ENCODE peak calls at places on chromosomes 11 and 22, in four cellular contexts. One of them, this sample, is unnamed.

GRCh38 chr22:25386538-25386884 is 167.1 kb downstream of the CRYBB2 start:
- DNase-seq in uterus: no peak
- DNase-seq in SW 1271: no peak
- DNase-seq in kidney: no peak
- DNase-seq in this sample: no peak

GRCh38 chr22:41308544-41308947 is 7.2 kb downstream of the ZC3H7B start:
- DNase-seq in uterus: no peak
- DNase-seq in SW 1271: no peak
- DNase-seq in kidney: no peak
- DNase-seq in this sample: no peak

GRCh38 chr11:123719452-123719851 is 22.0 kb downstream of the ZNF202 start:
- DNase-seq in uterus: no peak
- DNase-seq in SW 1271: no peak
- DNase-seq in kidney: no peak
- DNase-seq in this sample: no peak

GRCh38 chr11:93100211-93100610 is 97.6 kb downstream of the SLC36A4 start:
- DNase-seq in uterus: no peak
- DNase-seq in SW 1271: no peak
- DNase-seq in kidney: no peak
- DNase-seq in this sample: no peak

GRCh38 chr22:45129703-45130524 is 33.8 kb upstream of the NUP50 start:
- DNase-seq in uterus: no peak
- DNase-seq in SW 1271: no peak
- DNase-seq in kidney: no peak
- DNase-seq in this sample: no peak

GRCh38 chr11:60544077-60544476 is 28.9 kb downstream of the MS4A13 start:
- DNase-seq in uterus: no peak
- DNase-seq in SW 1271: no peak
- DNase-seq in kidney: no peak
- DNase-seq in this sample: no peak

GRCh38 chr11:5679811-5680210 is 5.1 kb downstream of the TRIM5 start:
- DNase-seq in uterus: no peak
- DNase-seq in SW 1271: no peak
- DNase-seq in kidney: no peak
- DNase-seq in this sample: no peak

GRCh38 chr11:61871158-61871597 is 20.2 kb downstream of the FADS3 start:
- DNase-seq in uterus: peak
- DNase-seq in SW 1271: peak
- DNase-seq in kidney: peak
- DNase-seq in this sample: peak

GRCh38 chr11:131033151-131033651 is 116.9 kb upstream of the SNX19 start:
- DNase-seq in uterus: no peak
- DNase-seq in SW 1271: peak
- DNase-seq in kidney: peak
- DNase-seq in this sample: no peak

GRCh38 chr22:44362249-44363040 is 49.7 kb upstream of the SHISAL1 start:
- DNase-seq in uterus: peak
- DNase-seq in SW 1271: no peak
- DNase-seq in kidney: peak
- DNase-seq in this sample: no peak

GRCh38 chr22:49770454-49771265 is 57.0 kb downstream of the BRD1 start:
- DNase-seq in uterus: no peak
- DNase-seq in SW 1271: no peak
- DNase-seq in kidney: peak
- DNase-seq in this sample: no peak

GRCh38 chr11:112363527-112363926 is 102.9 kb upstream of the PLET1 start:
- DNase-seq in uterus: no peak
- DNase-seq in SW 1271: no peak
- DNase-seq in kidney: no peak
- DNase-seq in this sample: no peak

GRCh38 chr11:120326845-120327281 is 1.8 kb downstream of the TLCD5 start:
- DNase-seq in uterus: no peak
- DNase-seq in SW 1271: no peak
- DNase-seq in kidney: no peak
- DNase-seq in this sample: no peak

GRCh38 chr22:21443057-21443734 is 24.0 kb upstream of the TMEM191C start:
- DNase-seq in uterus: peak
- DNase-seq in SW 1271: no peak
- DNase-seq in kidney: peak
- DNase-seq in this sample: no peak

GRCh38 chr22:48449466-48450187 is 1378.0 kb downstream of the BRD1 start:
- DNase-seq in uterus: no peak
- DNase-seq in SW 1271: no peak
- DNase-seq in kidney: peak
- DNase-seq in this sample: no peak

GRCh38 chr22:50540352-50540751 is 5.3 kb upstream of the KLHDC7B start:
- DNase-seq in uterus: no peak
- DNase-seq in SW 1271: no peak
- DNase-seq in kidney: no peak
- DNase-seq in this sample: no peak

GRCh38 chr11:36702330-36703054 is 104.5 kb upstream of the RAG2 start:
- DNase-seq in uterus: no peak
- DNase-seq in SW 1271: peak
- DNase-seq in kidney: no peak
- DNase-seq in this sample: peak

GRCh38 chr22:19805821-19806212 is 45.2 kb downstream of the TBX1 start:
- DNase-seq in uterus: peak
- DNase-seq in SW 1271: no peak
- DNase-seq in kidney: peak
- DNase-seq in this sample: no peak

GRCh38 chr22:50182176-50183081 is 3.3 kb upstream of the TRABD start:
- DNase-seq in uterus: no peak
- DNase-seq in SW 1271: no peak
- DNase-seq in kidney: peak
- DNase-seq in this sample: no peak

GRCh38 chr11:10591741-10592140 is 23.3 kb upstream of the LYVE1 start:
- DNase-seq in uterus: no peak
- DNase-seq in SW 1271: no peak
- DNase-seq in kidney: no peak
- DNase-seq in this sample: no peak

GRCh38 chr11:64924910-64925284 is 408 bp downstream of the PPP2R5B start:
- DNase-seq in uterus: peak
- DNase-seq in SW 1271: no peak
- DNase-seq in kidney: no peak
- DNase-seq in this sample: peak

GRCh38 chr11:66363805-66364535 is 7.6 kb downstream of the SLC29A2 start:
- DNase-seq in uterus: no peak
- DNase-seq in SW 1271: no peak
- DNase-seq in kidney: no peak
- DNase-seq in this sample: peak

GRCh38 chr22:49964493-49965290 is 4.1 kb downstream of the PIM3 start:
- DNase-seq in uterus: peak
- DNase-seq in SW 1271: no peak
- DNase-seq in kidney: peak
- DNase-seq in this sample: peak

GRCh38 chr22:44400763-44401060 is 88.0 kb upstream of the SHISAL1 start:
- DNase-seq in uterus: no peak
- DNase-seq in SW 1271: no peak
- DNase-seq in kidney: no peak
- DNase-seq in this sample: no peak

GRCh38 chr11:45906965-45907591 is at the start of gene FREY1:
- DNase-seq in uterus: no peak
- DNase-seq in SW 1271: no peak
- DNase-seq in kidney: no peak
- DNase-seq in this sample: no peak

GRCh38 chr11:74849525-74850391 is 99.1 kb downstream of the XRRA1 start:
- DNase-seq in uterus: no peak
- DNase-seq in SW 1271: no peak
- DNase-seq in kidney: no peak
- DNase-seq in this sample: no peak

GRCh38 chr11:46387919-46388618 is 3.5 kb downstream of the CHRM4 start:
- DNase-seq in uterus: no peak
- DNase-seq in SW 1271: no peak
- DNase-seq in kidney: no peak
- DNase-seq in this sample: no peak

GRCh38 chr11:111878385-111878765 is 590 bp downstream of the FDXACB1 start:
- DNase-seq in uterus: no peak
- DNase-seq in SW 1271: no peak
- DNase-seq in kidney: no peak
- DNase-seq in this sample: no peak

GRCh38 chr11:64314146-64314804 is 3.1 kb downstream of the TRMT112 start:
- DNase-seq in uterus: no peak
- DNase-seq in SW 1271: no peak
- DNase-seq in kidney: no peak
- DNase-seq in this sample: no peak

GRCh38 chr22:42314709-42315391 is 44.4 kb upstream of the TCF20 start:
- DNase-seq in uterus: no peak
- DNase-seq in SW 1271: no peak
- DNase-seq in kidney: no peak
- DNase-seq in this sample: no peak

GRCh38 chr11:116379185-116379828 is 393.5 kb downstream of the BUD13 start:
- DNase-seq in uterus: no peak
- DNase-seq in SW 1271: no peak
- DNase-seq in kidney: no peak
- DNase-seq in this sample: no peak

GRCh38 chr11:132999031-132999430 is 533.3 kb downstream of the OPCML start:
- DNase-seq in uterus: no peak
- DNase-seq in SW 1271: no peak
- DNase-seq in kidney: no peak
- DNase-seq in this sample: no peak

GRCh38 chr11:5550440-5551095 is 2.2 kb upstream of the OR52H1 start:
- DNase-seq in uterus: no peak
- DNase-seq in SW 1271: peak
- DNase-seq in kidney: no peak
- DNase-seq in this sample: no peak

GRCh38 chr22:47901911-47902310 is 1139.5 kb downstream of the TBC1D22A start:
- DNase-seq in uterus: no peak
- DNase-seq in SW 1271: no peak
- DNase-seq in kidney: no peak
- DNase-seq in this sample: no peak

GRCh38 chr22:19857382-19857781 is 2.7 kb upstream of the GNB1L start:
- DNase-seq in uterus: no peak
- DNase-seq in SW 1271: no peak
- DNase-seq in kidney: no peak
- DNase-seq in this sample: no peak

GRCh38 chr11:64611961-64612646 is 21.1 kb downstream of the SLC22A12 start:
- DNase-seq in uterus: no peak
- DNase-seq in SW 1271: no peak
- DNase-seq in kidney: no peak
- DNase-seq in this sample: no peak

GRCh38 chr11:23078289-23078971 is 218.2 kb upstream of the CCDC179 start:
- DNase-seq in uterus: no peak
- DNase-seq in SW 1271: no peak
- DNase-seq in kidney: no peak
- DNase-seq in this sample: no peak

GRCh38 chr22:48321986-48322545 is 1505.6 kb downstream of the BRD1 start:
- DNase-seq in uterus: no peak
- DNase-seq in SW 1271: no peak
- DNase-seq in kidney: peak
- DNase-seq in this sample: no peak